ENCODE peak calls at places on chromosomes 2 and 18, in seven cellular contexts. X is prostate gland; H is lower lobe of right lung; L is lung; C is fibroblast of lung; I is H9; R is CD8-positive, alpha-beta T cell. Q is an unnamed sample.
A peak's percentile ranks its signal among the peaks of the same experiment; 100 is the strongest.

GRCh38 chr18:69172046-69172445 is 228.6 kb upstream of the DOK6 start:
- DNase-seq in X (no peak), H (no peak), L (no peak), C (no peak), I (no peak), R (no peak), Q (no peak)

GRCh38 chr18:79510731-79511141 is 115.0 kb downstream of the NFATC1 start:
- DNase-seq in X (no peak), H (peak; percentile 30), L (no peak), C (no peak), I (no peak), R (no peak), Q (peak; percentile 44)

GRCh38 chr18:57644540-57644939 is 22.9 kb upstream of the NARS1 start:
- DNase-seq in X (no peak), H (no peak), L (no peak), C (no peak), I (no peak), R (no peak), Q (no peak)

GRCh38 chr2:2328847-2329246 is 2.2 kb downstream of the MYT1L start:
- DNase-seq in X (no peak), H (no peak), L (no peak), C (no peak), I (peak; percentile 59), R (no peak), Q (no peak)

GRCh38 chr18:80210312-80211083 is 36.8 kb downstream of the PARD6G start:
- DNase-seq in X (no peak), H (no peak), L (peak; percentile 25), C (no peak), I (no peak), R (no peak), Q (no peak)

GRCh38 chr2:239466755-239467271 is 66.0 kb upstream of the HDAC4 start:
- DNase-seq in X (no peak), H (no peak), L (no peak), C (no peak), I (peak; percentile 23), R (no peak), Q (no peak)

GRCh38 chr2:39107156-39107555 is 13.7 kb downstream of the SOS1 start:
- DNase-seq in X (no peak), H (no peak), L (no peak), C (no peak), I (no peak), R (no peak), Q (no peak)

GRCh38 chr2:132252894-132253264 is 91.1 kb upstream of the ANKRD30BL start:
- DNase-seq in X (no peak), H (no peak), L (no peak), C (no peak), I (no peak), R (no peak), Q (no peak)

GRCh38 chr2:227862227-227862740 is 9.1 kb upstream of the DAW1 start:
- DNase-seq in X (peak; percentile 19), H (no peak), L (no peak), C (peak; percentile 46), I (no peak), R (no peak), Q (peak; percentile 73)

GRCh38 chr2:170509460-170510193 is 205.5 kb upstream of the SP5 start:
- DNase-seq in X (no peak), H (no peak), L (no peak), C (no peak), I (no peak), R (no peak), Q (no peak)

GRCh38 chr2:177169810-177170514 is 42.6 kb upstream of the HNRNPA3 start:
- DNase-seq in X (peak; percentile 88), H (peak; percentile 80), L (peak; percentile 75), C (no peak), I (no peak), R (no peak), Q (no peak)

GRCh38 chr18:48728204-48728833 is 189.5 kb downstream of the CTIF start:
- DNase-seq in X (no peak), H (peak; percentile 44), L (peak; percentile 54), C (peak; percentile 100), I (no peak), R (no peak), Q (no peak)

GRCh38 chr2:210616074-210616473 is 59.7 kb downstream of the CPS1 start:
- DNase-seq in X (no peak), H (no peak), L (no peak), C (peak; percentile 7), I (no peak), R (no peak), Q (no peak)

GRCh38 chr2:225290723-225291400 is 108.6 kb upstream of the NYAP2 start:
- DNase-seq in X (no peak), H (no peak), L (no peak), C (no peak), I (no peak), R (no peak), Q (no peak)

GRCh38 chr18:61957801-61958516 is 65.2 kb upstream of the RNF152 start:
- DNase-seq in X (no peak), H (no peak), L (no peak), C (peak; percentile 47), I (peak; percentile 45), R (no peak), Q (no peak)

GRCh38 chr2:120983344-120983743 is 247.7 kb downstream of the GLI2 start:
- DNase-seq in X (no peak), H (no peak), L (no peak), C (no peak), I (no peak), R (no peak), Q (peak; percentile 32)

GRCh38 chr2:223760838-223761502 is 76.4 kb downstream of the AP1S3 start:
- DNase-seq in X (no peak), H (no peak), L (peak; percentile 32), C (peak; percentile 91), I (peak; percentile 47), R (peak; percentile 27), Q (peak; percentile 23)

GRCh38 chr18:8283901-8284585 is 325.2 kb upstream of the RAB12 start:
- DNase-seq in X (no peak), H (no peak), L (no peak), C (peak; percentile 73), I (no peak), R (no peak), Q (no peak)

GRCh38 chr2:129347486-129348217 is 631.8 kb upstream of the RAB6C start:
- DNase-seq in X (no peak), H (no peak), L (no peak), C (no peak), I (no peak), R (no peak), Q (no peak)

GRCh38 chr2:231680992-231681852 is 27.1 kb upstream of the PTMA start:
- DNase-seq in X (peak; percentile 70), H (peak; percentile 91), L (peak; percentile 76), C (peak; percentile 86), I (peak; percentile 92), R (no peak), Q (peak; percentile 78)

DNA sequence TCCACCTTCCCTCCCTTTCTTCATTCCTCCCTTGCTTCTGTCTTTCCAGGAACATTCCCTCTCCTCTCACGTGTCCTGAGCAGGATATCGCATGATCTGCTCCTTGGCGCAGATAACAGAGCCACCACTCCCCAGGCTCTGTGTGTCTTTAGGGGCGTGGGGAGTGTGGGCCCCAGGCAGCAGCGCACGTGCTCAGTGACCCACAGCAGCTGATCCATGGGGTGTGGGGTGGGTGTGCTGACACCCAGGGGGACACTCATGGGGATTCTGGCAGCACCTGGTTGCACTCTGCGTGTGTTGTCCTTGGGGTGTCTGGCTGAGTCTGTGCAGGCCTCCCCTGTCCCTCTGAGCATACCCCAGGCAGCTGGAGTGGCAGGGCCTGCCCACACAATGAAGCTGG is 9.9 kb upstream of the FOSL2 start:
- DNase-seq in X (no peak), H (no peak), L (no peak), C (no peak), I (no peak), R (no peak), Q (peak; percentile 79)
- H3K4me1 ChIP-seq in X (no peaks in the 10 kb centered on the region), H (peaks cover 23% of the 10 kb centered on the region), L (peaks cover 10% of the 10 kb centered on the region), C (peaks cover 1% of the 10 kb centered on the region), I (peaks cover 2% of the 10 kb centered on the region), R (peaks cover 22% of the 10 kb centered on the region), Q (peaks cover 9% of the 10 kb centered on the region)

GRCh38 chr2:180077295-180077906 is 70.3 kb upstream of the CWC22 start:
- DNase-seq in X (no peak), H (no peak), L (no peak), C (peak; percentile 25), I (no peak), R (no peak), Q (no peak)
- TF ChIP-seq CTCF in X (no peak), H (peak; percentile 49), L (peak; percentile 25), C (peak; percentile 18), I (peak; percentile 94), R (peak; percentile 42), Q (peak; percentile 30)

GRCh38 chr2:29650634-29651097 is 270.7 kb downstream of the ALK start:
- DNase-seq in X (no peak), H (no peak), L (no peak), C (no peak), I (no peak), R (no peak), Q (no peak)

GRCh38 chr2:29657674-29658073 is 263.7 kb downstream of the ALK start:
- DNase-seq in X (no peak), H (no peak), L (no peak), C (no peak), I (no peak), R (no peak), Q (no peak)

GRCh38 chr2:29660216-29660615 is 261.2 kb downstream of the ALK start:
- DNase-seq in X (no peak), H (no peak), L (no peak), C (no peak), I (no peak), R (no peak), Q (no peak)

DNA sequence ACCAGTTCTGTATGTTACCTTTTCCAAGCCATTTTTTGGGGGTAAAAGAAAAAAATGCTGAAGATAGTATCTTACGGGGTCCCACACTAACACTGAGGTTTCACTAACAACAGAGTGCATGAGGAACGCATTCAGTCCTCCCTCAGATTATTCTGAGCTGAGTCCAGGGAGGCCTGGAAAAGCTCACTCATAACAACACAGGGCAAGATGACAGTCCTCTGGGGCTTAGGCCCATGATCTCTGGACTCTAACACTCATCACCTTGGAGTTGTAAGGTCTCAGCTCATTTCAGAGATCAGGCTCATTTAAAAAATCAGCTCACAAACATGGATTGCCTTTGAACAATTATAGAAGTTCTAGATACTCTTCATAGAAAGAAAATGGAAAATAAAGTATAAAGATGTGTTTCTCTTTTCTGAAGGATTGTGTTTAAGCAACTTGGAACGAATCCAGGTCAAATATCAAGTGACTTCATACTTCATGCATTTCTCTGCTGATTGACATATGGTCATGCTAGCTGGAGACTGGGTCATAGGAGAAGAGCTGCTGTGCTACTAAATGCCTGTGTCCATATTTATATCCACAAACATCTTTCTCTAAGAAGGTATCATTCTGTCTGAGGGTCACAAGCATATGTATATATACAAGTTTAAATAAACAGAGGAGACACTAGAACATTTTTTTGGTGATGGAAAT is 265.8 kb downstream of the ALK start:
- DNase-seq in X (no peak), H (no peak), L (no peak), C (peak; percentile 3), I (no peak), R (no peak), Q (no peak)
- H3K4me1 ChIP-seq in X (no peaks in the 10 kb centered on the region), H (no peaks in the 10 kb centered on the region), L (no peaks in the 10 kb centered on the region), C (no peaks in the 10 kb centered on the region), I (no peaks in the 10 kb centered on the region), R (no peaks in the 10 kb centered on the region), Q (no peaks in the 10 kb centered on the region)

DNA sequence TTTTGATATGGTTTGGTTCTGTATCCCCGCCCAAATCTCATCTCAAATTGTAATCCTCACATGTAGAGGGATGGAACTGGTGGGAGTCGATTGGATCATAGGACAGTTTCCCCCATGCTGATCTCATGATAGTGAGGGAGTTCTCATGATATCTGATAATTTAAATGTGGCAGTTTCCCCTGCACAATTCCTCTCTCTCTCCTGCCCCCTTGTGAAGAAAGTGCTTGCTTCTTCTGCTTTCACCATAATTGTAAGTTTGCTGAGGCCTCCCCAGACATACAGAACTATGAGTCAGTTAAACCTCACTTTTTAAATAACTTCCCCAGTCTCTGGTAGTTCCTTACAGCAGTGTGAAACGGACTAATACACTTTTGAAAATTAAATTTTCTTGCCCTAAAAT is 12.3 kb upstream of the KCNJ3 start:
- DNase-seq in X (no peak), H (no peak), L (no peak), C (no peak), I (no peak), R (no peak), Q (no peak)
- TF ChIP-seq CTCF in X (no peak), H (no peak), L (no peak), C (no peak), I (peak; percentile 61), R (no peak), Q (no peak)

Q was measured in Peyer's patch.